ENCODE peak calls at places on chromosomes 6 and 20, in four cellular contexts. X is kidney epithelial cell; B is activated CD4-positive, CD25-positive, alpha-beta regulatory T cell treated with anti-CD3 and anti-CD28 coated beads, Interleukin-2, amount 50 U/mL, for 16 hours; G is activated T-cell treated with anti-CD3 and anti-CD28 coated beads, Interleukin-2, amount 50 U/mL, for 72 hours. K is an unnamed sample.

GRCh38 chr6:47097092-47097945 is 55.2 kb upstream of the ADGRF1 start:
- DNase-seq in G (peak), B (no peak), X (no peak), K (no peak)

GRCh38 chr6:56522871-56523270 is 119.8 kb downstream of the DST start:
- DNase-seq in B (no peak), X (no peak), G (no peak), K (no peak)

GRCh38 chr6:101393291-101394251 is at the start of gene GRIK2:
- DNase-seq in G (peak), X (no peak), B (no peak), K (no peak)

GRCh38 chr6:43192911-43193310 is 10.9 kb downstream of the CUL9 start:
- DNase-seq in G (no peak), X (no peak), B (no peak), K (no peak)

GRCh38 chr6:135586844-135587243 is 89.3 kb upstream of the AHI1 start:
- DNase-seq in B (no peak), X (no peak), G (peak), K (no peak)

GRCh38 chr20:41287327-41287726 is 30.2 kb downstream of the ZHX3 start:
- DNase-seq in G (no peak), B (no peak), X (peak), K (no peak)

GRCh38 chr6:61562098-61562497 is 723.9 kb downstream of the KHDRBS2 start:
- DNase-seq in G (no peak), X (no peak), B (no peak), K (no peak)

GRCh38 chr6:166417285-166417691 is 34.5 kb upstream of the MPC1 start:
- DNase-seq in B (peak), X (no peak), G (peak), K (no peak)

GRCh38 chr6:154370545-154370944 is 13.9 kb upstream of the IPCEF1 start:
- DNase-seq in G (no peak), X (no peak), B (no peak), K (no peak)

GRCh38 chr6:96814581-96814980 is 22.7 kb downstream of the GPR63 start:
- DNase-seq in B (no peak), G (no peak), X (no peak), K (no peak)

GRCh38 chr20:17287998-17288397 is 61.2 kb downstream of the PCSK2 start:
- DNase-seq in B (no peak), X (no peak), G (no peak), K (no peak)

GRCh38 chr6:3940703-3941102 is 91.5 kb downstream of the FAM50B start:
- DNase-seq in B (no peak), X (no peak), G (no peak), K (no peak)

GRCh38 chr20:53989401-53989800 is 81.0 kb downstream of the BCAS1 start:
- DNase-seq in G (no peak), X (no peak), B (no peak), K (no peak)

GRCh38 chr6:8574749-8575468 is 139.6 kb upstream of the SLC35B3 start:
- DNase-seq in G (no peak), B (no peak), X (no peak), K (no peak)

GRCh38 chr6:133055527-133055966 is 185.6 kb upstream of the EYA4 start:
- DNase-seq in B (no peak), G (no peak), X (no peak), K (no peak)

GRCh38 chr6:71531841-71532240 is 243.2 kb downstream of the OGFRL1 start:
- DNase-seq in X (no peak), G (no peak), B (no peak), K (no peak)

GRCh38 chr20:57224641-57225138 is 41.8 kb downstream of the BMP7 start:
- DNase-seq in B (no peak), X (no peak), G (no peak), K (no peak)

GRCh38 chr20:17615645-17616479 is 46.0 kb downstream of the DSTN start:
- DNase-seq in G (no peak), X (no peak), B (no peak), K (no peak)

GRCh38 chr20:58617158-58617557 is 33.9 kb upstream of the STX16 start:
- DNase-seq in X (no peak), G (no peak), B (no peak), K (no peak)

GRCh38 chr20:38252292-38253288 is 7.9 kb downstream of the KIAA1755 start:
- DNase-seq in X (no peak), G (no peak), B (no peak), K (no peak)

GRCh38 chr6:139839506-139840156 is 465.2 kb upstream of the CITED2 start:
- DNase-seq in X (no peak), G (no peak), B (no peak), K (no peak)

GRCh38 chr6:142187209-142187608 is 40.1 kb downstream of the VTA1 start:
- DNase-seq in B (no peak), X (no peak), G (no peak), K (no peak)

GRCh38 chr6:166258854-166259276 is 49.3 kb downstream of the PRR18 start:
- DNase-seq in B (no peak), G (peak), X (no peak), K (no peak)

GRCh38 chr6:20833881-20834515 is 299.7 kb downstream of the CDKAL1 start:
- DNase-seq in B (no peak), X (no peak), G (no peak), K (no peak)

GRCh38 chr6:161301338-161301737 is 27.5 kb upstream of the AGPAT4 start:
- DNase-seq in G (no peak), B (no peak), X (no peak), K (no peak)

GRCh38 chr6:35489995-35490791 is 6.7 kb downstream of the TEAD3 start:
- DNase-seq in B (no peak), G (no peak), X (no peak), K (no peak)

GRCh38 chr6:45965787-45966186 is 49.9 kb downstream of the CLIC5 start:
- DNase-seq in X (no peak), B (no peak), G (no peak), K (no peak)

GRCh38 chr20:37223053-37223452 is 38.6 kb downstream of the GHRH start:
- DNase-seq in G (no peak), X (peak), B (no peak), K (peak)

GRCh38 chr6:3911614-3912336 is 62.6 kb downstream of the FAM50B start:
- DNase-seq in G (no peak), X (peak), B (no peak), K (no peak)

GRCh38 chr6:14874975-14875677 is 370.7 kb upstream of the JARID2 start:
- DNase-seq in B (no peak), G (no peak), X (no peak), K (no peak)

GRCh38 chr6:18122128-18123093 is at the start of gene NHLRC1:
- DNase-seq in X (peak), G (peak), B (peak), K (peak)

GRCh38 chr6:146861029-146861563 is 262.3 kb downstream of the ADGB start:
- DNase-seq in B (no peak), G (no peak), X (no peak), K (no peak)

K was measured in GOT3.